ENCODE peak calls at places on chromosomes 2 and 18, in nine cellular contexts. R is body of pancreas; W is CD8-positive, alpha-beta memory T cell; M is neural progenitor cell; X is HL-60; J is mesendoderm; P is prostate gland; D is esophagus squamous epithelium; U is cardiac muscle cell. Z is an unnamed sample.

GRCh38 chr2:29765711-29766110 is 155.7 kb downstream of the ALK start:
- DNase-seq in P (no peak), D (no peak), X (no peak), W (no peak), R (no peak), M (no peak), U (no peak), J (no peak), Z (no peak)

GRCh38 chr2:239274391-239275001 is 126.3 kb downstream of the HDAC4 start:
- DNase-seq in R (no peak), W (no peak), D (no peak), J (no peak), M (peak; percentile 72), X (no peak), U (no peak), P (no peak), Z (no peak)

GRCh38 chr2:130759906-130760753 is 4.8 kb downstream of the AMER3 start:
- DNase-seq in P (no peak), U (peak; percentile 48), D (no peak), X (no peak), M (no peak), W (no peak), J (no peak), R (peak; percentile 91), Z (no peak)

GRCh38 chr2:141711627-141712026 is 419.2 kb downstream of the LRP1B start:
- DNase-seq in J (no peak), X (no peak), U (no peak), R (no peak), M (no peak), W (no peak), D (no peak), P (no peak), Z (no peak)

GRCh38 chr18:72456802-72457201 is 87.3 kb downstream of the CBLN2 start:
- DNase-seq in R (no peak), M (no peak), D (no peak), P (no peak), U (no peak), J (no peak), X (no peak), W (no peak), Z (peak; percentile 9)

GRCh38 chr18:51527826-51528225 is 330.3 kb upstream of the MEX3C start:
- DNase-seq in D (no peak), M (no peak), J (no peak), W (no peak), R (no peak), U (no peak), X (no peak), P (no peak), Z (no peak)

GRCh38 chr2:134408386-134408785 is 154.5 kb downstream of the MGAT5 start:
- DNase-seq in R (no peak), X (no peak), M (no peak), P (no peak), D (no peak), U (no peak), J (no peak), W (no peak), Z (no peak)

GRCh38 chr2:156065912-156066311 is 266.6 kb downstream of the NR4A2 start:
- DNase-seq in U (no peak), D (no peak), X (peak; percentile 22), R (no peak), M (no peak), P (no peak), W (no peak), J (peak; percentile 22), Z (peak; percentile 32)

GRCh38 chr2:37894601-37895000 is 30.5 kb upstream of the RMDN2 start:
- DNase-seq in D (no peak), P (no peak), U (no peak), M (no peak), X (no peak), R (no peak), W (no peak), J (no peak), Z (no peak)

GRCh38 chr2:235876099-235876679 is 292.0 kb downstream of the GBX2 start:
- DNase-seq in M (no peak), J (no peak), D (no peak), R (no peak), X (peak; percentile 66), P (no peak), U (no peak), W (no peak), Z (peak; percentile 4)

GRCh38 chr2:97932975-97933662 is 62.6 kb downstream of the TMEM131 start:
- DNase-seq in M (no peak), R (no peak), D (no peak), J (no peak), W (no peak), U (no peak), P (no peak), X (no peak), Z (no peak)

GRCh38 chr2:33420726-33421125 is 55.7 kb upstream of the RASGRP3 start:
- DNase-seq in R (no peak), J (no peak), D (no peak), W (no peak), M (no peak), P (no peak), U (no peak), X (no peak), Z (no peak)

GRCh38 chr18:77173274-77174030 is 40.9 kb upstream of the MBP start:
- DNase-seq in D (no peak), M (no peak), R (no peak), X (no peak), U (no peak), W (no peak), P (no peak), J (no peak), Z (no peak)

GRCh38 chr18:6561893-6562292 is 147.2 kb upstream of the L3MBTL4 start:
- DNase-seq in U (no peak), W (no peak), R (no peak), X (no peak), J (no peak), P (no peak), D (no peak), M (peak; percentile 71), Z (peak; percentile 97)
- H3K27ac ChIP-seq in U (peak overlapping the region; percentile 31), W (no peak overlapping the region), R (peak overlapping the region; percentile 9), X (no peak overlapping the region), J (peak overlapping the region; percentile 2), P (no peak overlapping the region), D (no peak overlapping the region), M (peak overlapping the region; percentile 94), Z (peak overlapping the region; percentile 77)

GRCh38 chr2:218395826-218396687 is 3.6 kb upstream of the CTDSP1 start:
- DNase-seq in W (peak; percentile 91), U (peak; percentile 97), J (peak; percentile 97), X (peak; percentile 97), M (peak; percentile 98), R (peak; percentile 94), P (peak; percentile 92), D (peak; percentile 75), Z (peak; percentile 93)
- H3K27ac ChIP-seq in W (peak overlapping the region; percentile 92), U (peak overlapping the region; percentile 99), J (peak overlapping the region; percentile 94), X (peak overlapping the region; percentile 100), M (peak overlapping the region; percentile 90), R (peak overlapping the region; percentile 97), P (peak overlapping the region; percentile 100), D (peak overlapping the region; percentile 100), Z (peak overlapping the region; percentile 91)

GRCh38 chr2:217887841-217888665 is 114.7 kb downstream of the TNS1 start:
- DNase-seq in D (no peak), R (peak; percentile 39), X (no peak), M (no peak), W (no peak), J (peak; percentile 41), P (peak; percentile 42), U (no peak), Z (no peak)

GRCh38 chr2:217884985-217885384 is 117.8 kb downstream of the TNS1 start:
- DNase-seq in J (no peak), U (no peak), W (no peak), D (no peak), R (no peak), X (no peak), M (no peak), P (no peak), Z (no peak)

GRCh38 chr2:217889656-217890055 is 113.1 kb downstream of the TNS1 start:
- DNase-seq in U (no peak), W (no peak), J (no peak), X (no peak), P (no peak), M (no peak), D (no peak), R (no peak), Z (no peak)

GRCh38 chr2:217890445-217890844 is 112.3 kb downstream of the TNS1 start:
- DNase-seq in U (peak; percentile 44), R (no peak), W (no peak), J (peak; percentile 30), M (peak; percentile 22), P (no peak), D (no peak), X (no peak), Z (peak; percentile 20)

DNA sequence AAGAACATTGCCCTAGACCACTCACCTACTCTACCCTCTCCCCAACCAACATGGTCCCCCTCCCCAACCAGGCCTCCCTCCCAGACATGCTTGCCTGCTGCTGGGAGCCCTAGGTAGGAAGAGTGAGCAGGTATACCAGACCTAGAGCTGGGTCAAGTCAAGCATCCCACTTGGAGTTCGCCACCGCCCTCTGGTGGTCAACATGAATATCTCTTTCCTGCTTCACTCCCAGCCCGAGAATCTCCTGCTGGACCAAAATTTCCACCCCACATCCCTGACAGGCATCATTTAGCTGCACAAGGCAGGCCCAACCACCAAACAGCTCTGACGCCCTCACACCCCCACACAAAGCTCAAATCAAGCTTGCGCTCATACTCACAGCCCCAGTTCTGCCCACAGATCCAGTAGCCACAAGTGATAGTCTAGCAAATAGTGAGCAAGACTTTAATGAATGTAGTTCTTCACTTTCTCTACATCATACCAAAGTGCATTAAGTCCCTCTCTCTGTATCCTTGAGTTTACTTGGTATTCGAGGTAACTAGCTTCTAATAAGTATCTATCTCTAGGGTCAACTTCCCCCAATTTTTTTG is 116.0 kb downstream of the TNS1 start:
- DNase-seq in W (peak; percentile 37), J (peak; percentile 88), R (peak; percentile 81), D (no peak), X (peak; percentile 60), U (peak; percentile 86), M (peak; percentile 87), P (peak; percentile 76), Z (peak; percentile 46)
- H3K27ac ChIP-seq in W (no peak overlapping the region), J (no peak overlapping the region), R (no peak overlapping the region), D (no peak overlapping the region), X (no peak overlapping the region), U (no peak overlapping the region), M (no peak overlapping the region), P (peak overlapping the region; percentile 27), Z (no peak overlapping the region)

GRCh38 chr2:54579682-54580349 is 123.7 kb downstream of the SPTBN1 start:
- DNase-seq in P (peak; percentile 27), M (no peak), D (no peak), X (peak; percentile 40), W (no peak), J (no peak), R (no peak), U (no peak), Z (no peak)

GRCh38 chr2:54578668-54579045 is 122.5 kb downstream of the SPTBN1 start:
- DNase-seq in W (no peak), U (no peak), M (no peak), P (no peak), J (no peak), X (no peak), R (no peak), D (no peak), Z (no peak)

GRCh38 chr2:54579061-54579681 is 123.0 kb downstream of the SPTBN1 start:
- DNase-seq in P (no peak), D (no peak), J (no peak), R (no peak), X (no peak), M (no peak), W (no peak), U (no peak), Z (no peak)

GRCh38 chr2:54582987-54583386 is 126.9 kb downstream of the SPTBN1 start:
- DNase-seq in R (no peak), M (no peak), D (no peak), J (no peak), P (no peak), X (no peak), U (no peak), W (no peak), Z (no peak)

GRCh38 chr2:54581326-54582039 is 125.4 kb downstream of the SPTBN1 start:
- DNase-seq in X (peak; percentile 42), P (no peak), W (no peak), R (no peak), J (no peak), U (no peak), D (no peak), M (no peak), Z (no peak)
- H3K27ac ChIP-seq in X (peak overlapping the region; percentile 40), P (no peak overlapping the region), W (no peak overlapping the region), R (no peak overlapping the region), J (no peak overlapping the region), U (no peak overlapping the region), D (no peak overlapping the region), M (no peak overlapping the region), Z (no peak overlapping the region)